ENCODE peak calls at places on chromosome 15, in five cellular contexts. Q is Panc1, M is immature natural killer cell, S is AG10803, T is G401. Y is an unnamed sample.

GRCh38 chr15:59632714-59633113 is 21.1 kb downstream of the GCNT3 start:
- DNase-seq in M (no peak), S (no peak), T (no peak), Q (no peak), Y (no peak)

GRCh38 chr15:95968856-95969255 is 361.6 kb upstream of the NR2F2 start:
- DNase-seq in M (no peak), T (no peak), S (no peak), Q (no peak), Y (no peak)

GRCh38 chr15:70382762-70383458 is 285.2 kb upstream of the TLE3 start:
- DNase-seq in M (no peak), Q (no peak), T (no peak), S (no peak), Y (no peak)

GRCh38 chr15:39084683-39085530 is 496.0 kb upstream of the THBS1 start:
- DNase-seq in Q (no peak), T (peak; percentile 19), S (peak; percentile 97), M (peak; percentile 29), Y (no peak)

GRCh38 chr15:61196711-61197110 is 32.4 kb downstream of the RORA start:
- DNase-seq in T (no peak), S (no peak), M (no peak), Q (no peak), Y (no peak)

GRCh38 chr15:81940467-81941451 is 105.1 kb downstream of the MEX3B start:
- DNase-seq in Q (no peak), M (no peak), T (no peak), S (peak; percentile 67), Y (no peak)

GRCh38 chr15:25543156-25543555 is 104.3 kb upstream of the UBE3A start:
- DNase-seq in Q (no peak), S (peak; percentile 80), M (no peak), T (peak; percentile 92), Y (no peak)

GRCh38 chr15:64071931-64072765 is 21.5 kb downstream of the CIAO2A start:
- DNase-seq in Q (no peak), M (no peak), S (no peak), T (no peak), Y (no peak)

GRCh38 chr15:98729446-98730042 is 81.2 kb downstream of the IGF1R start:
- DNase-seq in S (peak; percentile 22), T (no peak), Q (no peak), M (no peak), Y (no peak)

GRCh38 chr15:95470997-95471692 is 859.4 kb upstream of the NR2F2 start:
- DNase-seq in T (no peak), Q (no peak), M (no peak), S (no peak), Y (no peak)

GRCh38 chr15:52645916-52646315 is 33.3 kb downstream of the ATOSA start:
- DNase-seq in M (no peak), Q (no peak), S (no peak), T (no peak), Y (no peak)

GRCh38 chr15:80167936-80168335 is 15.1 kb downstream of the FAH start:
- DNase-seq in T (no peak), Q (no peak), M (no peak), S (no peak), Y (no peak)

GRCh38 chr15:36254446-36254845 is 325.0 kb upstream of the CDIN1 start:
- DNase-seq in Q (no peak), T (no peak), M (no peak), S (no peak), Y (no peak)

GRCh38 chr15:99439524-99439835 is 126.3 kb upstream of the MEF2A start:
- DNase-seq in Q (no peak), S (no peak), M (no peak), T (no peak), Y (no peak)

GRCh38 chr15:100900895-100901169 is 18.3 kb upstream of the LRRK1 start:
- DNase-seq in Q (no peak), M (no peak), S (no peak), T (no peak), Y (no peak)

GRCh38 chr15:70487380-70487725 is 276.0 kb downstream of the UACA start:
- DNase-seq in T (no peak), S (no peak), M (no peak), Q (no peak), Y (no peak)

GRCh38 chr15:88657326-88658069 is 18.7 kb downstream of the ISG20 start:
- DNase-seq in Q (no peak), S (peak; percentile 57), T (peak; percentile 17), M (no peak), Y (no peak)

GRCh38 chr15:78993257-78993930 is 48.5 kb upstream of the CTSH start:
- DNase-seq in M (no peak), S (no peak), T (no peak), Q (no peak), Y (no peak)

GRCh38 chr15:74995182-74995778 is at the start of gene SCAMP5:
- DNase-seq in M (peak; percentile 86), T (peak; percentile 98), S (peak; percentile 89), Q (peak; percentile 41), Y (peak; percentile 93)

GRCh38 chr15:44064706-44065105 is 130.4 kb downstream of the FRMD5 start:
- DNase-seq in Q (no peak), S (peak; percentile 75), M (no peak), T (no peak), Y (no peak)

GRCh38 chr15:91896656-91897055 is 43.1 kb downstream of the SLCO3A1 start:
- DNase-seq in T (no peak), M (no peak), S (no peak), Q (no peak), Y (no peak)

GRCh38 chr15:82647835-82648256 is 683 bp upstream of the CPEB1 start:
- DNase-seq in S (no peak), M (peak; percentile 2), T (no peak), Q (no peak), Y (peak; percentile 71)

GRCh38 chr15:31032959-31033358 is 41.5 kb upstream of the MTMR10 start:
- DNase-seq in T (no peak), S (peak; percentile 93), Q (no peak), M (no peak), Y (no peak)

GRCh38 chr15:57668074-57668473 is 38.4 kb upstream of the POLR2M start:
- DNase-seq in Q (no peak), M (no peak), T (no peak), S (no peak), Y (no peak)

Y was measured in germinal center.